ENCODE peak calls at places on chromosomes 5 and 9, in nine cellular contexts. B is GM13976, T is IMR-90, K is fibroblast of mammary gland, U is MM.1S, S is heart right ventricle, A is mucosa of descending colon, R is GM23338, F is lung. Y is an unnamed sample.

GRCh38 chr5:128253224-128253623 is 169.7 kb downstream of the SLC12A2 start:
- DNase-seq in S (no peak), R (no peak), F (no peak), U (no peak), B (no peak), T (no peak), A (no peak), K (no peak), Y (no peak)

GRCh38 chr5:117561531-117561930 is 986.9 kb upstream of the SEMA6A start:
- DNase-seq in T (no peak), K (no peak), F (no peak), U (no peak), B (no peak), R (no peak), A (no peak), S (no peak), Y (no peak)

GRCh38 chr9:38119570-38119969 is 50.5 kb upstream of the SHB start:
- DNase-seq in A (no peak), U (no peak), T (no peak), F (no peak), K (peak; percentile 16), R (no peak), S (no peak), B (no peak), Y (no peak)

GRCh38 chr5:175321927-175322532 is 122.0 kb downstream of the DRD1 start:
- DNase-seq in T (peak; percentile 45), U (peak; percentile 66), A (no peak), S (peak; percentile 7), F (no peak), B (no peak), K (peak; percentile 23), R (peak; percentile 95), Y (peak; percentile 2)

GRCh38 chr9:132268725-132269352 is 85.9 kb downstream of the SETX start:
- DNase-seq in U (peak; percentile 70), T (peak; percentile 67), K (peak; percentile 66), F (peak; percentile 51), A (no peak), B (peak; percentile 67), S (peak; percentile 64), R (peak; percentile 84), Y (peak; percentile 67)

GRCh38 chr5:96340357-96340756 is 92.7 kb downstream of the PCSK1 start:
- DNase-seq in R (no peak), U (no peak), S (no peak), B (no peak), A (no peak), F (no peak), K (peak; percentile 79), T (no peak), Y (no peak)

GRCh38 chr9:14993891-14994554 is 83.8 kb upstream of the FREM1 start:
- DNase-seq in F (no peak), A (no peak), S (no peak), B (no peak), T (no peak), R (peak; percentile 28), U (no peak), K (no peak), Y (no peak)

GRCh38 chr5:141664733-141665461 is 13.7 kb upstream of the FCHSD1 start:
- DNase-seq in U (peak; percentile 55), F (peak; percentile 83), S (peak; percentile 70), B (peak; percentile 90), R (peak; percentile 89), K (peak; percentile 69), A (peak; percentile 84), T (peak; percentile 58), Y (peak; percentile 54)

GRCh38 chr5:28165116-28165515 is 1126.7 kb upstream of the CDH9 start:
- DNase-seq in K (peak; percentile 32), U (no peak), S (no peak), F (no peak), B (no peak), T (no peak), A (no peak), R (no peak), Y (peak; percentile 14)

GRCh38 chr5:33120671-33121070 is 320.1 kb upstream of the TARS1 start:
- DNase-seq in B (no peak), F (no peak), U (no peak), K (peak; percentile 66), T (peak; percentile 90), R (no peak), A (no peak), S (no peak), Y (peak; percentile 83)

GRCh38 chr5:128155793-128156192 is 72.2 kb downstream of the SLC12A2 start:
- DNase-seq in R (no peak), T (no peak), B (no peak), K (peak; percentile 14), F (no peak), A (no peak), U (no peak), S (no peak), Y (no peak)

GRCh38 chr9:90098456-90098855 is 493.6 kb downstream of the GADD45G start:
- DNase-seq in F (no peak), K (no peak), R (no peak), B (no peak), S (no peak), T (no peak), U (no peak), A (no peak), Y (no peak)

GRCh38 chr9:92658176-92658575 is 11.8 kb downstream of the IPPK start:
- DNase-seq in K (no peak), F (no peak), A (no peak), B (no peak), R (no peak), U (no peak), S (no peak), T (no peak), Y (no peak)

GRCh38 chr9:136059851-136060670 is 35.0 kb downstream of the NACC2 start:
- DNase-seq in A (no peak), U (no peak), T (peak; percentile 62), S (no peak), K (peak; percentile 35), B (no peak), F (no peak), R (no peak), Y (no peak)

GRCh38 chr5:141476132-141476909 is 555 bp downstream of the PCDHGC3 start:
- DNase-seq in K (peak; percentile 82), B (peak; percentile 56), F (no peak), S (peak; percentile 66), A (peak; percentile 65), U (peak; percentile 16), T (peak; percentile 85), R (peak; percentile 64), Y (peak; percentile 76)

DNA sequence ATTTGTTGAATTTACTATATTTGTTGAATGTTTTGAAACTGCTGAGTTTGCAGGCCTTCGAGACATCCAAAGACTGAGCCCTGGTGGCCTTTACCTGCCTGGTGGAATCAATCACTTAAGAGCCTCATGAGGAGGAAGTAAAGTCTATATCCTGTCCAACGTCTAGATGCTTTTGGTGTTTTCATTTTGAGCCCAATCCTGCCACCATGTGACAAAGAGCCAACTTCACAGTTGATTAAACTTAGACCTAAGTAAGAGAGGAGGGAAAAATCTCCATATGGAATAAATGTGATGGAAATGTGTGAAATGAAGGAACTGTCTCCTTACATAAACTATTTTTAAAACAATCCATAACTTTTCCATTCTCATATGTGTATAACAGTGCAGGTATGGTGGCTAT is 220.1 kb downstream of the PRR16 start:
- DNase-seq in K (peak; percentile 28), T (peak; percentile 33), F (no peak), A (no peak), S (no peak), B (no peak), U (peak; percentile 25), R (no peak), Y (no peak)
- TF ChIP-seq CTCF in K (no peak), T (peak; percentile 35), F (no peak), A (no peak), S (no peak), B (no peak), U (no peak), R (peak; percentile 33), Y (peak; percentile 10)

GRCh38 chr5:21711854-21712752 is 1141.0 kb downstream of the CDH12 start:
- DNase-seq in A (no peak), B (no peak), K (peak; percentile 36), R (peak; percentile 11), F (no peak), S (no peak), U (no peak), T (peak; percentile 9), Y (no peak)

DNA sequence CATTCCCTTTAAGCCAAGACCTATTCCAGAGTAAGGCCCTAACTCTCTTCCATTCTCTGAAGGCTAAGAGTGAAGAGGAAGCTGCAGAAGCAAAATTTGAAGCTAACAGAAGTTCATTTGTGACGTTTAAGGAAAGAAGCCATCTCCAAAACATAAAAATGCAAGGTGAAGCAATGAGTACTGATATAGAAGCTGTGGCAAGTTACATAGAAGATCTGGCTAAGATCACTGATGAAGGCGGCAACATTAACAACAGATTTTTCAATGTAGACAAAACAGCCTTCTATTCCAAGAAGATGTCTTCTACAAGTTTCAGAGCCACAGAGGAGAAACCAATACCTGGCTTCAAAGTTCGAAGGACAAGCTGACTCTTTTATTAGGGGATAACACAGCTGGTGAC is 1143.4 kb downstream of the CDH12 start:
- DNase-seq in F (no peak), S (no peak), R (no peak), U (no peak), K (no peak), A (no peak), B (no peak), T (no peak), Y (no peak)
- TF ChIP-seq CTCF in F (no peak), S (no peak), R (no peak), U (no peak), K (no peak), A (no peak), B (no peak), T (no peak), Y (no peak)

DNA sequence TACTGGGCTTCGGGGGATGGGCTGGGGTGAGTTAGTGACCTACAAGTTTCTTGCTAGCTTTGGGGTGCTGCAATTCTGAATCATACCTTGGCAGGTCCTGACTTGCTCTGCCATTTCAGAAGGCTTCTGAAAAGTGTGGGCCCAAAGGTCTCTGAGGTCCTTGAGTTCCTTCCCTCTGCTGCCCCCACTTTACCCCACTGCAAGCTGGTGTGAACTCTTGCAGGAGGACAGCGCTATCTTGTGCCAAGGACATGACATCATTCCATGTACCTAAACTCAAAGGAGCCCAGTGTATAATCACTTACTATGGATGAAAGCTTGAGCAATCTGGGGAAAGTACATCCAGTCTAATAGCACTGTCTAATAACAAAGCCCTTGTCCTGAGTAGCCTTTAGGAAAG is 157.4 kb downstream of the RMI1 start:
- DNase-seq in A (no peak), F (no peak), U (no peak), B (no peak), R (no peak), S (no peak), T (no peak), K (peak; percentile 60), Y (no peak)
- TF ChIP-seq CTCF in A (no peak), F (no peak), U (no peak), B (no peak), R (peak; percentile 23), S (no peak), T (no peak), K (no peak), Y (no peak)

DNA sequence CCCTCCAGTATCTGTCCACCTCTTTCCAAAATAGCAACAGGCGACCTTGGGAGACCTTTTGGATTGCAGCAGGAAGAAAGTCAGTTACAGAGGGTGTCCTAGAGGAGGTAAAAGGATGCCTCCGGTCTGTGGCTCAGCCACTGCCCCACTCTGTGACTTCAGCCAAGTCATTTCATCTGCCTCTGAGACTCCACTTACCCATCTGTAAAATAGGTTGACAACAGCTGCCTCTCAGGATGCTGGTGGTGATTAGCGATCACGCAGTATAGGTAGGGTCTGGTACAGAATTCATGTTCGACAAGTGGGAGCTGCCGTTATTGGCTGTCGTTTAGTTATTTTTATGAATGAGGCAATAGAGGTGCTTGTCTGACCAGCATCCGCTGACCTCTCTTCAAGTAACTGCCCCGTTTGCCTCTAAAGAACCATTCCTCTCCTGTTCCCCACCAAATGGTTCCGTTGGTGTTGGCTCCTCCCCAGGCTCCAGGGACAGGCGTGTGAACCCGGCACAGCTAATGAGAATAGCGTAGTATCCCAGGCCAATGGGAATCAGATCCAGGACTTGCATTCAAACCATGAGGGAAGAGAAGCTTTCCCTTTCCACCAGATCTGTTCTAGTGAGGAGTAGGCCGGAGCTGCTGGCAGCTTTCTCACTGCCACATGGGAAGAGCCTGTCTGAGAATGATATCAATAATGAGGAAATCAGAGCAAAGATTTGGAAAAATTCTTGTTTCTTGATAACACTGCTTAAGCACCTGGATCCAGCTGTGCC is 64.2 kb downstream of the SMIM23 start:
- DNase-seq in A (no peak), K (no peak), S (no peak), T (no peak), B (no peak), U (no peak), R (no peak), F (no peak), Y (no peak)
- TF ChIP-seq CTCF in A (no peak), K (no peak), S (no peak), T (no peak), B (no peak), U (no peak), R (no peak), F (no peak), Y (no peak)